ENCODE peak calls at places on chromosomes 3 and 15, in seven cellular contexts. V, G, S, X, K, T and C are unnamed samples.

GRCh38 chr3:115512565-115513410 is 110.5 kb upstream of the GAP43 start:
- DNase-seq in S (peak), X (peak), G (peak), K (peak), T (no peak), V (peak), C (peak)

GRCh38 chr15:57027596-57027995 is 109.2 kb downstream of the TCF12 start:
- DNase-seq in S (no peak), V (no peak), G (no peak), T (no peak), X (no peak), K (no peak), C (no peak)

GRCh38 chr3:178405456-178405970 is 130.7 kb upstream of the KCNMB2 start:
- DNase-seq in K (peak), T (no peak), S (no peak), G (no peak), X (no peak), V (no peak), C (no peak)

GRCh38 chr3:62095080-62095479 is 278.3 kb downstream of the FEZF2 start:
- DNase-seq in K (no peak), S (no peak), G (no peak), V (no peak), T (no peak), X (no peak), C (no peak)

GRCh38 chr15:63362196-63362595 is 19.4 kb downstream of the CA12 start:
- DNase-seq in X (no peak), K (peak), V (no peak), G (peak), T (no peak), S (no peak), C (no peak)

GRCh38 chr3:35644461-35644860 is 5.1 kb downstream of the ARPP21 start:
- DNase-seq in K (no peak), T (no peak), X (no peak), V (no peak), S (no peak), G (no peak), C (no peak)

GRCh38 chr3:190385835-190386688 is 1.9 kb upstream of the CLDN16 start:
- DNase-seq in T (peak), S (no peak), K (peak), X (no peak), V (peak), G (no peak), C (no peak)

GRCh38 chr3:150607267-150608065 is 4.3 kb downstream of the SELENOT start:
- DNase-seq in S (no peak), V (no peak), X (no peak), G (no peak), K (no peak), T (no peak), C (no peak)

GRCh38 chr3:27724459-27725197 is 2.5 kb upstream of the EOMES start:
- DNase-seq in S (no peak), G (no peak), T (no peak), X (no peak), V (no peak), K (no peak), C (no peak)

GRCh38 chr3:180888992-180889560 is 23.4 kb upstream of the FXR1 start:
- DNase-seq in S (no peak), K (no peak), X (no peak), T (no peak), G (no peak), V (no peak), C (no peak)

GRCh38 chr3:170044795-170045244 is 7.0 kb downstream of the GPR160 start:
- DNase-seq in V (no peak), K (no peak), S (no peak), T (no peak), G (no peak), X (no peak), C (no peak)

GRCh38 chr3:38723569-38724391 is 74.3 kb upstream of the SCN5A start:
- DNase-seq in K (peak), G (no peak), T (no peak), S (no peak), X (no peak), V (no peak), C (no peak)

GRCh38 chr3:12286927-12287726 is 1.7 kb upstream of the PPARG start:
- DNase-seq in S (no peak), G (peak), X (peak), V (no peak), T (no peak), K (no peak), C (peak)

DNA sequence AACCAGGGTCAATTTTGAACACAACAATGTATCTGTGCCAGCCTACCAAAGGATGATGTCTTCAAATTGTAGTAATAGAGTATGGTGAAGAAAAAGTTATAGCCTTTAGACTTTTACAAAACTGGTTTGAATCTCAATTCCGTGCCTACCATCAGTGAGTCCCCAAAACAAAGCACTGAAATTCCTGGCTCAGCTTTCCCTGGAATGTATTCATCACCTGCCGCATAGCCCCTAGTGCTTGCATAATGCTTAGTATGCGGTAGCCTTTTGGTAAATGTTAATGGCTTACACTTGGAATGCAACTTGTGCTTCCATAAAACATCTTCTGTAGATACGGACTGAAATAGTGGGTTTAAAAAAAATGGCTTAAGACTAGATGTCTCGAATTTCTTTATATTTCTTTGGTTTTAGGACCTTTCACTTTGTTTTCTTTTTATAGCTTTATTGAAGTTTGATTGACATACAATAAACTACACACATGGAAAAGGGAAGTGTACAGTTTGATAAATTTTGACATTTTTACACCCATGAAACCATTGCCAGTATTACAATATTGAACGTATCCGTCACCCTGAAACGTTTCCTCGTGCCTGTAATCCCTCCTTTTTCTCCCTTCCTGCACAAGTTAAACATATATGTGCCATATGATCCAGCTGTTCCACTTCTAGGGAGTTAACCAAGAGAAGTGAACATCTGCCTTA is 12.1 kb downstream of the SACM1L start:
- DNase-seq in S (no peak), V (no peak), K (peak), X (no peak), T (no peak), G (no peak), C (no peak)
- TF ChIP-seq CTCF in S (no peak), V (no peak), K (no peak), X (no peak), T (no peak), G (no peak), C (no peak)

DNA sequence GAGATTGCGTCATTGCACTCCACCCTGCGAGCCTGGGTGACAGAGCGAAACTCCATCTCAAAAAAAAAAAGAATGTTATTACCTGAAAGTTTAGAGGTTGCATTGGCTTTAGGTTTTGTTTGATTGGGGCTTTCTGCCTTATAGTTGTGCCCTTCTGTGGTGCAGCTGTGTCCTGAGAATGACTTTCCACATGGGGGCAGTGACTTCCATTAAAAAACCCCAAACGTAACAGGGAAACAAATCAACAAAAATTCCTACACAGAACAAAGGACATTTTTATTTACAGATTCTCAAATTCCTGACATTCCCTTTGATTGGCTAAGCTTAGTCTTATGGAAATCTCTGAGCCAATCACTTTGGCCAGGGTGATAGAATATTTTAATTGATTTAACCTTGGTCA is 154.1 kb upstream of the GPR149 start:
- DNase-seq in G (no peak), T (no peak), V (no peak), K (no peak), X (no peak), S (no peak), C (no peak)
- TF ChIP-seq CTCF in G (peak), T (no peak), V (no peak), K (no peak), X (no peak), S (no peak), C (no peak)

GRCh38 chr15:67105065-67105951 is 39.9 kb downstream of the SMAD3 start:
- DNase-seq in V (peak), K (peak), T (peak), S (no peak), X (no peak), G (no peak), C (peak)
- TF ChIP-seq CTCF in V (no peak), K (no peak), T (peak), S (no peak), X (no peak), G (no peak), C (no peak)

GRCh38 chr3:63662500-63662899 is 10.0 kb downstream of the SNTN start:
- DNase-seq in G (no peak), T (no peak), S (no peak), K (no peak), V (no peak), X (no peak), C (no peak)
- TF ChIP-seq CTCF in G (no peak), T (no peak), S (no peak), K (no peak), V (no peak), X (no peak), C (no peak)

GRCh38 chr3:58962040-58962651 is 87.7 kb downstream of the CFAP20DC start:
- DNase-seq in X (no peak), G (no peak), K (peak), S (no peak), V (no peak), T (no peak), C (no peak)
- TF ChIP-seq CTCF in X (no peak), G (no peak), K (no peak), S (no peak), V (no peak), T (no peak), C (no peak)

GRCh38 chr3:31815631-31816440 is 165.2 kb downstream of the OSBPL10 start:
- DNase-seq in S (no peak), G (no peak), T (no peak), X (no peak), K (no peak), V (no peak), C (no peak)
- TF ChIP-seq CTCF in S (no peak), G (no peak), T (no peak), X (no peak), K (no peak), V (no peak), C (no peak)

GRCh38 chr3:50292159-50292923 is at the start of gene IFRD2:
- DNase-seq in K (peak), T (peak), S (peak), V (peak), G (peak), X (peak), C (peak)
- TF ChIP-seq CTCF in K (no peak), T (peak), S (no peak), V (no peak), G (no peak), X (peak), C (no peak)

DNA sequence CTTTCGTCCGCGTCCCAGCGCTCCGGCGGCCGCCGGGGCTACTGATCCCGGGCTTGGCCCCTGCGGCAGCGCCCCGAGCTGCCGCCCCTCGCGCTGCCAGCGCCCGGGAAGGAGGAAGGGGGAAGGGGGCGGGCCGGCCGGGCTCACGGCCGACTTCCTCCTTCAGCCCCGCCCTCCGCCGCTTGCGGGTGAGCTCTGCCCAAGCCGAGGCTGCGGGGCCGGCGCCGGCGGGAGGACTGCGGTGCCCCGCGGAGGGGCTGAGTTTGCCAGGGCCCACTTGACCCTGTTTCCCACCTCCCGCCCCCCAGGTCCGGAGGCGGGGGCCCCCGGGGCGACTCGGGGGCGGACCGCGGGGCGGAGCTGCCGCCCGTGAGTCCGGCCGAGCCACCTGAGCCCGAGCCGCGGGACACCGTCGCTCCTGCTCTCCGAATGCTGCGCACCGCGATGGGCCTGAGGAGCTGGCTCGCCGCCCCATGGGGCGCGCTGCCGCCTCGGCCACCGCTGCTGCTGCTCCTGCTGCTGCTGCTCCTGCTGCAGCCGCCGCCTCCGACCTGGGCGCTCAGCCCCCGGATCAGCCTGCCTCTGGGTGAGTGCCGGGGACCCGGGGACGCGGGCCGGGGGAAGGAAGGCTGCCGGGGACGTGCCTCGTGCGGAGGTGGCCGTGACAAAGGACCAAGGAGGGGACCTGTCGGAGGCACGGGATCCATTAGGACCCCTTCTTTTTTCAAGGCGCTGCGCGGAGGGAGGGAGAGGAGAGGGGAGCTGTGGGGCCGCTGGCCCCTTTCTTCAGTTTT is at the start of gene SEMA4B:
- DNase-seq in G (peak), K (peak), T (peak), V (peak), X (peak), S (peak), C (peak)
- TF ChIP-seq CTCF in G (no peak), K (no peak), T (no peak), V (no peak), X (no peak), S (no peak), C (no peak)

GRCh38 chr3:125916376-125916978 is 52.5 kb upstream of the ROPN1B start:
- DNase-seq in K (peak), V (peak), T (peak), S (peak), G (peak), X (no peak), C (peak)
- TF ChIP-seq CTCF in K (no peak), V (no peak), T (peak), S (no peak), G (no peak), X (peak), C (no peak)

DNA sequence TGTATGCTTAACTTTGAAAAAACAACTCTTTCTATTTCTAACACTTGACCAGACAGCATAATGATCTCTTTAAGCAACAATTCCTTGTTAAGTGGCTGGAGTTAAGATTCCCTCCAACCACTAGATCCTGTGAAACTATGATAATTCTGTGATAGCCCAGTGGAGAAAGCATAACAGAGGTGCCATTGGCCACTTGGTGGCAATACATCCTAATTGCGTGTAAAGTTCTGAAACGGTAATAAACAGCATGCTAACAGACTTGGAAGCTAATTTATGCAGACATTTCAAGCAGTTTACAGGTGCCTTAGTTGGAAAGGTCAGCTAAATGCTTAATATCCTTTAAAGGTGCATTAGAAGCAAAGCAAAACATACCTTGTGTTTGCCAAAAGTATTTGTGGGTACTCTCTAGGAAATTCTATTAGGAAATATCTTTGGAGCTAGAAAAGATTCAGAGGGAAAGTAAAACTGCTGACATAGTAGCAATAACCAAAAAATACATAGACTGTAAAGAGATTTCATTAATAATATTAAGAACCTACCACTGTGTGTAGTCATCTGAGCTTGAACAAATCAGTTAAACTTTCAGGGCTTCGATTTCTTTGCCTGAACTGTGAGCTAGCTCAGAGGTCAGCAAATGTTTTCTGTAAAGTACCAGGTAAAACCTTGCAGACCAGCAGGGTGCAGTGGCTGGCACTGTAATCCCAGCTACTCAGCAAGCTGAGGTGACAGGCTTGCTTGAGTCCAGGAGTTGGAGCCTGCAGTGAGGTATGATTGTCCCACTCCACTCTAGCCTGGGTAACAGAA is 19.0 kb upstream of the CSTA start:
- DNase-seq in X (no peak), S (no peak), V (no peak), K (no peak), T (no peak), G (peak), C (no peak)
- TF ChIP-seq CTCF in X (peak), S (no peak), V (peak), K (no peak), T (no peak), G (no peak), C (no peak)